ENCODE peak calls at places on chromosomes 7 and 10, in seven cellular contexts. O is brain microvascular endothelial cell; G is activated naive CD4-positive, alpha-beta T cell; W is posterior vena cava; F is NCI-H1105; A is Calu3; H is kidney epithelial cell. M is an unnamed sample.

GRCh38 chr7:150406565-150407421 is 27.7 kb downstream of the ZNF775 start:
- DNase-seq in W (no peak), A (peak), O (no peak), G (no peak), H (no peak), F (no peak), M (no peak)

GRCh38 chr7:6385110-6385792 is 62.5 kb downstream of the DAGLB start:
- DNase-seq in A (peak), G (no peak), O (peak), F (no peak), W (no peak), H (peak), M (no peak)

GRCh38 chr7:77752016-77752415 is 46.2 kb downstream of the TMEM60 start:
- DNase-seq in W (no peak), A (no peak), H (no peak), F (no peak), O (no peak), G (no peak), M (no peak)

GRCh38 chr7:141055146-141055545 is 18.7 kb upstream of the TMEM178B start:
- DNase-seq in W (no peak), H (no peak), A (no peak), F (no peak), G (no peak), O (no peak), M (no peak)

GRCh38 chr10:34528320-34528719 is 286.8 kb downstream of the PARD3 start:
- DNase-seq in G (no peak), O (peak), A (peak), H (peak), F (no peak), W (no peak), M (no peak)

GRCh38 chr10:91924212-91925021 is 847 bp downstream of the BTAF1 start:
- DNase-seq in F (no peak), O (no peak), H (no peak), A (no peak), G (no peak), W (no peak), M (no peak)

GRCh38 chr7:43784030-43785001 is 25.8 kb downstream of the BLVRA start:
- DNase-seq in A (no peak), F (no peak), O (peak), H (no peak), W (peak), G (no peak), M (no peak)

GRCh38 chr7:46725838-46726237 is 804.8 kb upstream of the IGFBP3 start:
- DNase-seq in H (no peak), F (no peak), A (no peak), G (no peak), O (no peak), W (no peak), M (no peak)

GRCh38 chr7:52362521-52362920 is 672.9 kb upstream of the POM121L12 start:
- DNase-seq in O (no peak), H (no peak), G (no peak), A (no peak), W (no peak), F (no peak), M (no peak)

GRCh38 chr10:43417950-43418768 is 9.2 kb upstream of the HNRNPF start:
- DNase-seq in W (no peak), F (no peak), O (no peak), G (no peak), A (no peak), H (no peak), M (no peak)

GRCh38 chr10:51700228-51700835 is 937 bp upstream of the CSTF2T start:
- DNase-seq in A (peak), W (no peak), O (peak), F (no peak), G (no peak), H (no peak), M (no peak)

GRCh38 chr10:7258948-7259523 is 151.8 kb downstream of the SFMBT2 start:
- DNase-seq in O (no peak), F (no peak), W (no peak), A (no peak), G (no peak), H (no peak), M (no peak)

M was measured in cortex of kidney.